ENCODE peak calls at places on chromosomes 6 and 20, in ten cellular contexts. I is GM13977, A is neural progenitor cell, K is fibroblast of pulmonary artery, M is fibroblast of lung, Y is epithelial cell of esophagus, Q is HFFc6, E is glutamatergic neuron, O is colonic mucosa, U is K562. G is an unnamed sample.

GRCh38 chr20:62020935-62021701 is 44.6 kb downstream of the TAF4 start:
- DNase-seq in Q (no peak), E (peak), I (peak), Y (no peak), A (peak), K (peak), U (peak), O (no peak), M (peak), G (no peak)

GRCh38 chr6:160170018-160170680 is 48.5 kb downstream of the SLC22A1 start:
- DNase-seq in I (no peak), K (no peak), Y (no peak), Q (no peak), O (no peak), M (no peak), E (no peak), A (no peak), U (no peak), G (no peak)

GRCh38 chr6:28892525-28892924 is 31.3 kb downstream of the TRIM27 start:
- DNase-seq in O (no peak), U (no peak), I (no peak), E (no peak), K (no peak), Q (no peak), A (no peak), M (no peak), Y (no peak), G (no peak)

GRCh38 chr6:98764378-98764911 is 69.9 kb upstream of the POU3F2 start:
- DNase-seq in M (peak), O (no peak), Q (no peak), K (peak), Y (no peak), A (no peak), E (no peak), I (no peak), U (no peak), G (no peak)

GRCh38 chr20:13400453-13400852 is 179.4 kb downstream of the ISM1 start:
- DNase-seq in U (no peak), I (no peak), A (no peak), K (no peak), O (no peak), M (no peak), Y (no peak), E (no peak), Q (no peak), G (no peak)

GRCh38 chr6:158787395-158787794 is 31.8 kb downstream of the EZR start:
- DNase-seq in M (no peak), Y (no peak), Q (no peak), U (no peak), O (no peak), K (no peak), E (no peak), A (no peak), I (no peak), G (no peak)

GRCh38 chr6:38984723-38985122 is 63.9 kb upstream of the GLP1R start:
- DNase-seq in I (no peak), M (no peak), Q (no peak), E (no peak), A (peak), U (no peak), K (no peak), O (no peak), Y (no peak), G (no peak)

GRCh38 chr6:110878751-110879539 is 4.4 kb downstream of the AMD1 start:
- DNase-seq in O (peak), E (peak), K (peak), M (no peak), Y (peak), A (peak), I (no peak), U (peak), Q (peak), G (peak)

GRCh38 chr6:114581293-114581692 is 238.5 kb upstream of the HS3ST5 start:
- DNase-seq in Q (no peak), E (no peak), O (no peak), K (no peak), U (no peak), M (no peak), A (no peak), I (no peak), Y (no peak), G (no peak)

GRCh38 chr6:390914-391558 is 516 bp upstream of the IRF4 start:
- DNase-seq in I (peak), U (no peak), Q (peak), M (peak), A (peak), E (no peak), K (no peak), Y (no peak), O (no peak), G (no peak)

GRCh38 chr20:46990017-46990810 is 95.6 kb downstream of the EYA2 start:
- DNase-seq in U (peak), E (no peak), O (peak), K (no peak), Y (peak), M (no peak), I (no peak), A (peak), Q (no peak), G (peak)

GRCh38 chr6:162343196-162343901 is 384.2 kb downstream of the PRKN start:
- DNase-seq in E (no peak), U (no peak), M (no peak), Y (no peak), I (no peak), Q (no peak), O (no peak), A (peak), K (no peak), G (no peak)

GRCh38 chr6:130743175-130743574 is 84.0 kb upstream of the SMLR1 start:
- DNase-seq in K (no peak), E (no peak), I (no peak), Q (no peak), A (peak), U (no peak), O (no peak), M (no peak), Y (no peak), G (no peak)

GRCh38 chr6:50102676-50103075 is 52.9 kb upstream of the DEFB112 start:
- DNase-seq in U (no peak), A (no peak), E (no peak), Y (no peak), I (no peak), K (no peak), M (no peak), O (no peak), Q (no peak), G (no peak)

GRCh38 chr20:17698419-17698818 is 1.3 kb upstream of the BANF2 start:
- DNase-seq in E (no peak), O (no peak), K (no peak), Y (no peak), I (no peak), Q (no peak), A (no peak), M (no peak), U (no peak), G (no peak)

GRCh38 chr20:32130352-32130751 is 20.8 kb downstream of the TM9SF4 start:
- DNase-seq in Y (no peak), Q (no peak), I (no peak), K (peak), M (no peak), A (no peak), U (no peak), O (no peak), E (no peak), G (no peak)

GRCh38 chr6:128821116-128821515 is 61.8 kb upstream of the LAMA2 start:
- DNase-seq in A (no peak), E (no peak), Q (no peak), U (no peak), Y (no peak), I (no peak), M (no peak), K (peak), O (no peak), G (no peak)

GRCh38 chr20:40634891-40635290 is 54.1 kb downstream of the MAFB start:
- DNase-seq in K (no peak), E (no peak), A (no peak), Q (no peak), U (no peak), I (no peak), O (no peak), Y (no peak), M (no peak), G (no peak)

GRCh38 chr6:43770417-43771209 is 602 bp downstream of the VEGFA start:
- DNase-seq in U (peak), Q (peak), O (peak), K (peak), I (peak), M (peak), E (peak), Y (peak), A (peak), G (peak)

GRCh38 chr6:155013457-155013876 is 18.4 kb downstream of the TIAM2 start:
- DNase-seq in E (peak), A (no peak), I (no peak), M (no peak), Y (no peak), K (peak), Q (no peak), U (no peak), O (no peak), G (no peak)

GRCh38 chr6:161374971-161375873 is 101.4 kb upstream of the AGPAT4 start:
- DNase-seq in U (peak), I (no peak), Q (no peak), M (peak), K (no peak), A (peak), O (peak), Y (peak), E (peak), G (peak)

GRCh38 chr6:110575910-110576463 is 99.6 kb upstream of the SLC22A16 start:
- DNase-seq in U (no peak), Q (no peak), Y (no peak), I (no peak), A (no peak), K (no peak), O (no peak), E (no peak), M (no peak), G (no peak)

GRCh38 chr6:104404377-104404776 is 455.3 kb downstream of the HACE1 start:
- DNase-seq in M (no peak), K (no peak), Y (no peak), A (no peak), O (no peak), Q (no peak), I (no peak), E (no peak), U (no peak), G (no peak)

GRCh38 chr6:14017626-14018475 is 93.1 kb downstream of the RNF182 start:
- DNase-seq in I (no peak), K (no peak), O (no peak), M (no peak), E (peak), Q (no peak), U (no peak), Y (no peak), A (peak), G (no peak)

GRCh38 chr20:19817017-19817416 is 59.0 kb downstream of the RIN2 start:
- DNase-seq in I (no peak), A (no peak), M (peak), K (peak), O (no peak), E (no peak), U (no peak), Y (peak), Q (peak), G (no peak)

GRCh38 chr6:5814116-5814515 is 192.6 kb downstream of the NRN1 start:
- DNase-seq in M (no peak), K (no peak), E (no peak), O (no peak), A (no peak), Y (no peak), I (no peak), U (no peak), Q (no peak), G (no peak)

GRCh38 chr6:147001621-147002020 is 202.6 kb upstream of the STXBP5 start:
- DNase-seq in E (no peak), I (no peak), Y (peak), A (no peak), K (no peak), M (no peak), U (no peak), O (no peak), Q (no peak), G (no peak)

GRCh38 chr6:90155114-90155513 is 141.5 kb downstream of the BACH2 start:
- DNase-seq in Q (no peak), U (no peak), A (no peak), Y (no peak), E (no peak), K (no peak), M (no peak), O (no peak), I (no peak), G (no peak)

GRCh38 chr20:8385247-8385646 is 253.2 kb downstream of the PLCB1 start:
- DNase-seq in I (no peak), M (peak), E (peak), U (no peak), Y (no peak), K (peak), Q (peak), O (no peak), A (peak), G (no peak)

GRCh38 chr6:16751251-16751946 is 9.9 kb downstream of the ATXN1 start:
- DNase-seq in U (no peak), Y (peak), M (peak), I (no peak), E (no peak), O (no peak), Q (peak), A (no peak), K (no peak), G (no peak)

GRCh38 chr6:10481101-10481500 is 40.0 kb upstream of the GCNT2 start:
- DNase-seq in E (no peak), M (peak), Q (no peak), K (no peak), I (no peak), U (no peak), A (no peak), Y (peak), O (no peak), G (no peak)

GRCh38 chr6:99495466-99495865 is 19.8 kb downstream of the USP45 start:
- DNase-seq in Y (no peak), Q (no peak), E (no peak), I (no peak), M (no peak), U (no peak), O (no peak), K (no peak), A (no peak), G (no peak)

DNA sequence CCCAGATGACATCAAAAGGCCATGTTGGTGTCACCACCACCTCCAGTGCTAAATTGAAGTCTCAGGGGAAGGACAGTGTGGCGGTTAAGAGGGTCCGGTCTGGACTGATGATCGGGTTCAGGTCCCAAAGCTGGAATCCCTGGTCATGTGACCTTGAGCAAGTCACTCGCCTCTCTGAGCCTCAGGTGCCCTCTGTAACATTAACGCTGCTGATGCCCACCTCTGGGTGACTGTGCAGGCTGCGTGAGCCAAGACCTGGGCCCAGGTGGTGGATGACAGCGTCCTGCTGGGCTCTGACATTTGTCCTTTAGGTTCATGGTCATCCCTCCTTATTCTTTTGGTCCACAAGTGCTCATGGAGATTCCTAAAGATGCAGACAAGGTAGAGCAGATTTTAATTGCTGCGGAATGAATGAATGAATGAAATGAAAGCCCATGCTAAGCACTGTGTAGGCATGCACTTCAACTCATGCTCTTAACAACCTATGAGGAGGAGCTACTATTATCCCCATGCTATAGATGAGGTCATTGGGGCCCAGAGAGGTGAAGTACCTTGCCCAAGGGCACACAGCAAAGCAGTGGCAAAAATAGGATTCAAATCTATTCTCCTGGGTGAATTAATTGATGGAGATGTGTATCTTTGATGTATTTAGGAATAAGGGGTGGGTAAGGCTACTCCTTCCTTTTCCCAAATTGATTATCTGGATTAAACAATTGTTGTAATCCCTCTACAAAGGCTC is 649 bp upstream of the BPIFB1 start:
- DNase-seq in O (no peak), Y (no peak), Q (no peak), M (no peak), U (no peak), K (no peak), E (no peak), I (no peak), A (no peak), G (no peak)
- TF ChIP-seq CTCF in O (no peak), Y (no peak), Q (no peak), M (no peak), U (no peak), K (no peak), E (no peak), I (no peak), A (no peak), G (no peak)

GRCh38 chr6:32615885-32616532 is 21.2 kb upstream of the HLA-DQA1 start:
- DNase-seq in A (no peak), U (no peak), M (no peak), E (no peak), Y (no peak), K (no peak), I (no peak), Q (no peak), O (no peak), G (no peak)
- TF ChIP-seq CTCF in A (no peak), U (no peak), M (no peak), E (no peak), Y (no peak), K (no peak), I (no peak), Q (no peak), O (no peak), G (no peak)

GRCh38 chr6:126252154-126252553 is 87.8 kb upstream of the CENPW start:
- DNase-seq in M (no peak), A (peak), U (peak), K (no peak), E (no peak), Q (no peak), I (no peak), Y (no peak), O (no peak), G (no peak)
- TF ChIP-seq CTCF in M (no peak), A (peak), U (no peak), K (no peak), E (no peak), Q (no peak), I (peak), Y (peak), O (no peak), G (no peak)

GRCh38 chr20:37397076-37397953 is 51.4 kb downstream of the SRC start:
- DNase-seq in U (peak), I (no peak), Y (no peak), K (no peak), E (peak), Q (peak), O (no peak), M (peak), A (peak), G (no peak)
- TF ChIP-seq CTCF in U (peak), I (no peak), Y (no peak), K (no peak), E (no peak), Q (peak), O (no peak), M (no peak), A (no peak), G (no peak)

DNA sequence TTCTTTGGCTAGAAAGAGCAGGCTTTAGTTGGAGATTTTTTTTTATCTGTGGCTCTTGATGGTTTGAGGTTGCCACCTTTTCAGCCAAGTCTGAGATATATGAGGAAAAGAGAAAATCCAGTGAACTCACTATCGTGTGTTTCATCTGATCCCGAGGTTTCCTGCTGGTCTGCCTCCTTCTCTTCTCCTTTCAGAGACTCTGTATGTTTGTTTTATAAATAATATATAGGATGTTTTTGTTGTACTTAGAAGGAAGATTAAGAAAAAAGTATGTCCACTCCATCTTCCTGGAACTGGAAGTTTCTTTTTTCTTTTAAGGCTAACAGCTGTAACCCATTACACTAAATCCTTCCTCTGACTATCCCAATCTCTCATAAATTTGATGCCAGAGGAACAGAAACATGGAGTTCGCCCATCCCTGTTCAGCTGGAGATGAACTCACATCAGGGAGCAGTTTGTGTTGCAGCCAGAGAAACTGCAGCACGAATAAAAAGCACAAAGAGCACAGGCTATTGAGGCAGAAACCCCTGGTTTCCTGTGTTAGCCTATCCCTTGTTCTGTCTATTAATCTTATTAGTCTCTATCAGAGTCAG is 20.7 kb downstream of the RIPK1 start:
- DNase-seq in A (no peak), Q (no peak), E (no peak), K (no peak), M (no peak), U (no peak), I (no peak), O (no peak), Y (no peak), G (no peak)
- TF ChIP-seq CTCF in A (no peak), Q (no peak), E (no peak), K (no peak), M (no peak), U (no peak), I (no peak), O (no peak), Y (no peak), G (no peak)

GRCh38 chr20:45115829-45116228 is 855 bp upstream of the WFDC5 start:
- DNase-seq in E (no peak), O (no peak), A (no peak), U (no peak), Q (no peak), M (no peak), I (no peak), K (no peak), Y (no peak), G (no peak)

GRCh38 chr20:45119556-45120266 is 4.6 kb downstream of the WFDC12 start:
- DNase-seq in Y (no peak), E (no peak), A (no peak), K (no peak), Q (no peak), I (no peak), U (no peak), M (no peak), O (no peak), G (no peak)

GRCh38 chr20:45115386-45115774 is 406 bp upstream of the WFDC5 start:
- DNase-seq in Q (no peak), A (no peak), K (no peak), O (no peak), M (no peak), Y (no peak), I (no peak), U (no peak), E (no peak), G (no peak)

GRCh38 chr20:45117581-45117980 is 2.6 kb upstream of the WFDC5 start:
- DNase-seq in A (no peak), O (peak), U (no peak), I (no peak), Q (no peak), Y (no peak), M (no peak), E (no peak), K (no peak), G (no peak)

DNA sequence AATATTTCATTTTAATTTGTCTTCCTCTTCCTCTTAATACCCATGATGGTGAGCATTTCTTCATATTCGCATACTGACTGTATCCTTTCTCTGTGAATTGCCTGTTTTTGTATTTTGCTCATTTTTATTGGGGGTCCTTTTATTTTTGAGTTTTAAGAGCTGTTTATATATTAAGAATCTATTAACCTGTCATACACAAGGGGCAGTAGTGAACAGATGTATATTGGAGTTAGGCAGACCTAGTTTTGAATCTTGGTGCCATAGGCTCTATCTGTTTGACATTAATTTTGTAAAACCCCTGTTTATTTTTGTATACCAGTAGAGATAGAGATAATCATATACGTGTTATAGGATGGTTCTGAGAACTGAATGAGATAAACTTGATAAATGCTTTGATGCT is 3.1 kb upstream of the WFDC5 start:
- DNase-seq in I (no peak), K (no peak), Q (no peak), O (no peak), U (no peak), M (no peak), E (no peak), A (no peak), Y (no peak), G (no peak)
- TF ChIP-seq CTCF in I (no peak), K (peak), Q (peak), O (no peak), U (no peak), M (no peak), E (no peak), A (no peak), Y (no peak), G (no peak)

GRCh38 chr20:4563534-4563933 is 158.2 kb upstream of the PRND start:
- DNase-seq in E (no peak), M (peak), U (peak), A (peak), Y (peak), Q (peak), K (peak), O (no peak), I (no peak), G (peak)
- TF ChIP-seq CTCF in E (no peak), M (no peak), U (no peak), A (peak), Y (peak), Q (peak), K (peak), O (no peak), I (no peak), G (no peak)